ENCODE peak calls at places on chromosomes 16 and 17, in ten cellular contexts. D is CD8-positive, alpha-beta memory T cell; Y is mammary epithelial cell; M is fibroblast of lung; N is effector memory CD4-positive, alpha-beta T cell; E is A549; R is adipocyte; B is ascending aorta; O is lower lobe of right lung; W is endodermal cell. V is an unnamed sample.

GRCh38 chr17:75406222-75406615 is 741 bp upstream of the GRB2 start:
- DNase-seq in D (no peak), Y (no peak), M (no peak), N (no peak), E (no peak), R (no peak), B (no peak), O (no peak), W (peak; percentile 56), V (no peak)

GRCh38 chr16:27326738-27327585 is 13.2 kb downstream of the IL4R start:
- DNase-seq in D (no peak), Y (peak; percentile 96), M (peak; percentile 98), N (no peak), E (peak; percentile 81), R (peak; percentile 96), B (peak; percentile 95), O (peak; percentile 88), W (peak; percentile 99), V (peak; percentile 99)

GRCh38 chr17:6901086-6901485 is 69.6 kb upstream of the TEKT1 start:
- DNase-seq in D (no peak), Y (no peak), M (no peak), N (no peak), E (no peak), R (no peak), B (no peak), O (no peak), W (no peak), V (no peak)

GRCh38 chr17:39152134-39152884 is 872 bp upstream of the PLXDC1 start:
- DNase-seq in D (no peak), Y (no peak), M (no peak), N (no peak), E (no peak), R (no peak), B (no peak), O (no peak), W (peak; percentile 88), V (peak; percentile 73)

GRCh38 chr16:68993885-68994284 is 111.6 kb upstream of the HAS3 start:
- DNase-seq in D (no peak), Y (peak; percentile 84), M (peak; percentile 86), N (no peak), E (peak; percentile 90), R (peak; percentile 84), B (no peak), O (no peak), W (no peak), V (no peak)

GRCh38 chr17:35155246-35155645 is 7.6 kb downstream of the UNC45B start:
- DNase-seq in D (no peak), Y (no peak), M (no peak), N (no peak), E (no peak), R (no peak), B (no peak), O (no peak), W (no peak), V (no peak)

GRCh38 chr17:82325286-82326180 is 8.0 kb downstream of the SECTM1 start:
- DNase-seq in D (no peak), Y (no peak), M (no peak), N (no peak), E (no peak), R (no peak), B (no peak), O (no peak), W (no peak), V (no peak)

GRCh38 chr16:2468142-2468724 is 2.9 kb upstream of the NTN3 start:
- DNase-seq in D (no peak), Y (peak; percentile 78), M (no peak), N (no peak), E (no peak), R (peak; percentile 57), B (no peak), O (no peak), W (peak; percentile 76), V (peak; percentile 68)

GRCh38 chr16:27319257-27319965 is 5.6 kb downstream of the IL4R start:
- DNase-seq in D (no peak), Y (no peak), M (no peak), N (no peak), E (no peak), R (no peak), B (peak; percentile 60), O (no peak), W (peak; percentile 24), V (peak; percentile 90)

DNA sequence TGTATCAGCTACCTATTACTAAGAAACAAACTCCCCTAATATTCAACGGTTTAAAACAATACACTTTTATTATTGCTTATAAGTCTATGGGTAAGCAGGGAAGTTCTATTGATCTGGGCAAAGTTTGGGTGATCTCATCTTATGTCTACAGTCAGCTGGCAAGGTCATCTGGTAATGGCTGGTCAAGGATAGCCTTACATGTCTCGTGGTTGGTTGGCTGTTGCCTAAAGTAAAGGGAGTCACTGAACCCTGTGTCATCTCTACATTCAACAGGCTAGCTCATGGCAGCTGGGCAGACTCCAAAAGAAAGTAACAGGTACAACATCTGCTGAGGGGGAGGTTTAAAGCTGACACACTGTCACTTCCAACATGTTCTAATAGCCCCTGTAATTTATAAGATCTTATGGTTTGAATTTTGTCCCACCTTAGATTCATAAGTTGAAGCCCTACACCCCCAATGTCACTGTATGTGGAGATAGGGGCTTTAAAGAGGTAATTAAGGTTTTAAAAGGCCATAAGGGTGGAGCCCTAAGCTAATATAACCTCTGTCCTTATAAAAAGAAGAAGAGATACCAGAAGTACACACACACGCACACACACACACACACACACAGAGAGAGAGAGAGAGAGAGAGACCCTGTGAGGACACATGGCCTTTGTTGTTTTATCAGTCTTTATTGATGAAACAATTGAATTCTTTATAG is 419.1 kb downstream of the NPIPA8 start:
- DNase-seq in D (no peak), Y (no peak), M (no peak), N (no peak), E (no peak), R (no peak), B (no peak), O (no peak), W (no peak), V (no peak)
- H3K4me3 ChIP-seq in D (no peak overlapping the region), Y (no peak overlapping the region), M (no peak overlapping the region), N (no peak overlapping the region), E (no peak overlapping the region), R (no peak overlapping the region), B (no peak overlapping the region), O (no peak overlapping the region), W (no peak overlapping the region), V (no peak overlapping the region)

DNA sequence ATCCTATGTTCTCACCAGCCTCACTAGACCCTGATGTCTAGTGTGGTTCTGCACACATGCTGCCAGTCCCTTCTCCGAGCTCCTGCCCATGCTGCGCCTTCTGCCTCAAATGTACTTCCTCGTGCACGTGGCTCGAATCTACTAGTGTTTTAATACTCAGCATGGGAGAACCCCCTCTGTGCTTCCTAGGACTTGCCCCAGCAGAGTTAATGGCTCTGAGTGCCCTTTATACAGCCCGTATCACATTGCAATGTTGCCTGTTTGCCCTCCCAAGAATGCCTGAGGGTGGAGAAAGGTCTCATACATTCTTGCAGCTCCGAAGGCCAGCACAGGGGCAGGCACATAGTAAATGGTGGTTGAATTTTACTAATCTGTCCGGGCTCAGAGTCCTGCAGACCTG is 190.8 kb upstream of the NLRP1 start:
- DNase-seq in D (no peak), Y (no peak), M (no peak), N (no peak), E (no peak), R (no peak), B (no peak), O (no peak), W (no peak), V (no peak)
- H3K9me3 ChIP-seq in D (no peaks in the 10 kb centered on the region), Y (peaks cover 10% of the 10 kb centered on the region), M (no peaks in the 10 kb centered on the region), N (no peaks in the 10 kb centered on the region), E (no peaks in the 10 kb centered on the region), R (no peaks in the 10 kb centered on the region), B (no peaks in the 10 kb centered on the region), O (no peaks in the 10 kb centered on the region), W (no peaks in the 10 kb centered on the region), V (no peaks in the 10 kb centered on the region)

GRCh38 chr16:19882186-19882585 is 2.5 kb downstream of the GPRC5B start:
- DNase-seq in D (no peak), Y (no peak), M (no peak), N (no peak), E (no peak), R (no peak), B (no peak), O (no peak), W (peak; percentile 83), V (no peak)

GRCh38 chr16:19882641-19883040 is 2.0 kb downstream of the GPRC5B start:
- DNase-seq in D (no peak), Y (no peak), M (no peak), N (no peak), E (no peak), R (no peak), B (no peak), O (no peak), W (peak; percentile 79), V (peak; percentile 27)

GRCh38 chr16:19884611-19885455 is at the start of gene GPRC5B:
- DNase-seq in D (peak; percentile 21), Y (no peak), M (no peak), N (peak; percentile 34), E (peak; percentile 46), R (peak; percentile 73), B (no peak), O (peak; percentile 46), W (peak; percentile 82), V (no peak)

GRCh38 chr16:19884021-19884485 is 595 bp downstream of the GPRC5B start:
- DNase-seq in D (no peak), Y (no peak), M (no peak), N (no peak), E (no peak), R (peak; percentile 36), B (no peak), O (peak; percentile 47), W (peak; percentile 80), V (peak; percentile 28)

GRCh38 chr16:19883296-19883951 is 1.2 kb downstream of the GPRC5B start:
- DNase-seq in D (no peak), Y (no peak), M (peak; percentile 13), N (no peak), E (no peak), R (no peak), B (no peak), O (no peak), W (peak; percentile 87), V (peak; percentile 59)
- H3K4me3 ChIP-seq in D (no peak overlapping the region), Y (no peak overlapping the region), M (peak overlapping the region; percentile 37), N (peak overlapping the region; percentile 60), E (peak overlapping the region; percentile 73), R (peak overlapping the region; percentile 83), B (peak overlapping the region; percentile 73), O (peak overlapping the region; percentile 64), W (peak overlapping the region; percentile 86), V (peak overlapping the region; percentile 62)

DNA sequence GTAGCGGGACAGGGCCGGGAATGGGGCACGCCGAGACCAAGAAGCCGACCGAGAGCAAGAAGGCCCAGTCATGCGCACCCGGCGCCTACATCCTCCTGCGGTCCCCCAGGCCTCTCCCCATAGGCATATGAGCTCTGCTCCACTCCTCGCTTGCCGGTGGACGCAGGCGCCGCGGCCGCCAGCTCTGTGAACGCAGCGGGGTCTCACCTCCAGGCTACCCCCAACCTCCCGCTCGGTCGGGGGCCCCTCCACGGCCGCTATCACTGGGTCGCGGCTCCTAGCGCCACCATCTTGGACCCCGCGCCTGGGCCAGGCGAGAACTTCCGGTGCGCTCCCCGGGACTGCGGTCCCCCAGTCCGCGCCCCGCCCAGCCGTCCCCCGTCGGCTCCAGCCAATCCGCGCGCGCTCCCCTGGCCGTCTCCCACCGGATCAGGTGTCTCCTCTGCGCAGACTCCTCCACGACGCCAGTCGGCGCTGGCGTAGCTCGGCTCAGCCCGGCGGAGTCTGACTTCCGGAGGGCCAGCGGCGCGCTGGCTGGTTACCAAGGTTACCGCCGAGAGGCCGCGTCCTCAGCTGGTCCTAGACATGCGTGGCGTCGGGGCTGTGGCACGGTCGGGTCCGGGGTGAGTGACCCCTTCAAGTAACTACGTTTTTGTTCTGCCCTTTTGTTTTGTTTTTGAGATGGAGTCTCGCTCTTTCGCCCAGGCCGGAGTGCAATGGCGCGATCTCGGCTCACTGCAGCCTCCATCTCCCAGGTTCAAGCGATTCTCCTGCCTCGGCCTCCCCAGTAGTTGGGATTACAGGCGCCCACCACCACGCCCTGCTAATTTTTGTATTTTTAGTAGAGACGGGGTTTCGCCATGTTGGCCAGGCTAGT is at the start of gene ZNF594:
- DNase-seq in D (peak; percentile 96), Y (peak; percentile 91), M (peak; percentile 96), N (peak; percentile 95), E (peak; percentile 98), R (peak; percentile 99), B (peak; percentile 98), O (peak; percentile 98), W (peak; percentile 100), V (peak; percentile 93)
- H3K9me3 ChIP-seq in D (peaks cover 3% of the 10 kb centered on the region), Y (peaks cover 21% of the 10 kb centered on the region), M (no peaks in the 10 kb centered on the region), N (no peaks in the 10 kb centered on the region), E (peaks cover 66% of the 10 kb centered on the region), R (peaks cover 25% of the 10 kb centered on the region), B (peaks cover 29% of the 10 kb centered on the region), O (peaks cover 25% of the 10 kb centered on the region), W (peaks cover 43% of the 10 kb centered on the region), V (no peaks in the 10 kb centered on the region)

V was measured in SJCRH30.